ENCODE peak calls at places on chromosome 14, in four cellular contexts. T is HCT116, H is HL-60, M is transverse colon. C is an unnamed sample.
A peak's percentile ranks its signal among the peaks of the same experiment; 100 is the strongest.

GRCh38 chr14:105856676-105857222 is 330.4 kb downstream of the TMEM121 start:
- DNase-seq in T (no peak), H (no peak), M (peak; percentile 4), C (peak; percentile 50)

GRCh38 chr14:104929268-104930230 is 4.9 kb downstream of the PLD4 start:
- DNase-seq in T (no peak), H (no peak), M (no peak), C (no peak)

GRCh38 chr14:71931492-71932228 is 569 bp upstream of the RGS6 start:
- DNase-seq in T (no peak), H (no peak), M (no peak), C (no peak)

GRCh38 chr14:74444866-74445265 is 18.9 kb upstream of the SYNDIG1L start:
- DNase-seq in T (no peak), H (no peak), M (no peak), C (no peak)

GRCh38 chr14:33682746-33683145 is 268.1 kb downstream of the EGLN3 start:
- DNase-seq in T (no peak), H (no peak), M (peak; percentile 9), C (peak; percentile 72)

GRCh38 chr14:103628221-103628683 is 759 bp upstream of the KLC1 start:
- DNase-seq in T (peak; percentile 39), H (no peak), M (peak; percentile 85), C (peak; percentile 90)

GRCh38 chr14:63243646-63244045 is 39.4 kb downstream of the RHOJ start:
- DNase-seq in T (no peak), H (no peak), M (no peak), C (no peak)

GRCh38 chr14:58960945-58961731 is 227.3 kb upstream of the DAAM1 start:
- DNase-seq in T (no peak), H (no peak), M (no peak), C (no peak)

GRCh38 chr14:73945159-73945670 is 4.7 kb downstream of the FAM161B start:
- DNase-seq in T (no peak), H (no peak), M (peak; percentile 59), C (no peak)

GRCh38 chr14:83473416-83473815 is 1939.8 kb upstream of the SEL1L start:
- DNase-seq in T (no peak), H (no peak), M (no peak), C (no peak)

GRCh38 chr14:70113211-70113610 is 75.5 kb downstream of the SLC8A3 start:
- DNase-seq in T (no peak), H (no peak), M (no peak), C (no peak)

GRCh38 chr14:29783556-29783955 is 144.1 kb downstream of the PRKD1 start:
- DNase-seq in T (no peak), H (no peak), M (no peak), C (no peak)

GRCh38 chr14:92737619-92738188 is 10.7 kb downstream of the LGMN start:
- DNase-seq in T (no peak), H (no peak), M (no peak), C (no peak)

GRCh38 chr14:51521764-51522163 is 129.9 kb upstream of the FRMD6 start:
- DNase-seq in T (no peak), H (no peak), M (no peak), C (no peak)

GRCh38 chr14:96197969-96198368 is 6.7 kb upstream of the BDKRB2 start:
- DNase-seq in T (no peak), H (no peak), M (no peak), C (no peak)

GRCh38 chr14:53528114-53528513 is 375.0 kb upstream of the DDHD1 start:
- DNase-seq in T (no peak), H (no peak), M (no peak), C (peak; percentile 62)

GRCh38 chr14:24843999-24844398 is 205.9 kb downstream of the STXBP6 start:
- DNase-seq in T (no peak), H (no peak), M (peak; percentile 58), C (no peak)

GRCh38 chr14:106204063-106204462 is 677.7 kb downstream of the TMEM121 start:
- DNase-seq in T (no peak), H (no peak), M (no peak), C (no peak)

GRCh38 chr14:100011568-100012325 is 53.5 kb upstream of the EVL start:
- DNase-seq in T (no peak), H (no peak), M (no peak), C (no peak)

GRCh38 chr14:83379371-83379770 is 1845.7 kb upstream of the SEL1L start:
- DNase-seq in T (no peak), H (no peak), M (no peak), C (no peak)

DNA sequence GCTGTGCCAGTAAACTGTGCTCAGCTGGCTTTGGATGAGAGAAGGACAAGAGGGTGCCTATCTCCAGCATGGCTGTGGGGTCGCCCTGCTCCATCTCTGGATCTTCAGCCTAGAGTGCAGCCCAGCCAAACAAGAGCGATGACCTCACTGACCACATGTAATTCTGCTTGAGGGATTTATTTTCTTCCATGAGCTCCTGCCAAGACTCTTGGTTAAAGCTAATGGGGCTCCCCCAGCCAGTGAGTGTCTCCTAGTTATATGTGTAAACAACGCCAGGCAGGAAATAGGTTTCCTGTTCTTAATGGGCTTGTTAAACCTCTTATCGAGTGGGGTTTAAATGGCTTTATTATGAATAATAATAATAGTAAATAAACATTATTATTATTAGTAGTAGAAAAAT is 397.2 kb downstream of the NRXN3 start:
- DNase-seq in T (no peak), H (no peak), M (no peak), C (no peak)
- TF ChIP-seq POLR2AphosphoS5 in T (no peak), H (no peak), M (no peak), C (no peak)

GRCh38 chr14:64745511-64746041 is 41.4 kb downstream of the PLEKHG3 start:
- DNase-seq in T (no peak), H (no peak), M (no peak), C (no peak)

GRCh38 chr14:64747327-64747726 is 43.1 kb downstream of the PLEKHG3 start:
- DNase-seq in T (no peak), H (no peak), M (no peak), C (no peak)

GRCh38 chr14:64748521-64748920 is 44.3 kb downstream of the PLEKHG3 start:
- DNase-seq in T (no peak), H (no peak), M (no peak), C (no peak)

GRCh38 chr14:64748995-64749714 is 44.9 kb downstream of the PLEKHG3 start:
- DNase-seq in T (no peak), H (no peak), M (no peak), C (no peak)

DNA sequence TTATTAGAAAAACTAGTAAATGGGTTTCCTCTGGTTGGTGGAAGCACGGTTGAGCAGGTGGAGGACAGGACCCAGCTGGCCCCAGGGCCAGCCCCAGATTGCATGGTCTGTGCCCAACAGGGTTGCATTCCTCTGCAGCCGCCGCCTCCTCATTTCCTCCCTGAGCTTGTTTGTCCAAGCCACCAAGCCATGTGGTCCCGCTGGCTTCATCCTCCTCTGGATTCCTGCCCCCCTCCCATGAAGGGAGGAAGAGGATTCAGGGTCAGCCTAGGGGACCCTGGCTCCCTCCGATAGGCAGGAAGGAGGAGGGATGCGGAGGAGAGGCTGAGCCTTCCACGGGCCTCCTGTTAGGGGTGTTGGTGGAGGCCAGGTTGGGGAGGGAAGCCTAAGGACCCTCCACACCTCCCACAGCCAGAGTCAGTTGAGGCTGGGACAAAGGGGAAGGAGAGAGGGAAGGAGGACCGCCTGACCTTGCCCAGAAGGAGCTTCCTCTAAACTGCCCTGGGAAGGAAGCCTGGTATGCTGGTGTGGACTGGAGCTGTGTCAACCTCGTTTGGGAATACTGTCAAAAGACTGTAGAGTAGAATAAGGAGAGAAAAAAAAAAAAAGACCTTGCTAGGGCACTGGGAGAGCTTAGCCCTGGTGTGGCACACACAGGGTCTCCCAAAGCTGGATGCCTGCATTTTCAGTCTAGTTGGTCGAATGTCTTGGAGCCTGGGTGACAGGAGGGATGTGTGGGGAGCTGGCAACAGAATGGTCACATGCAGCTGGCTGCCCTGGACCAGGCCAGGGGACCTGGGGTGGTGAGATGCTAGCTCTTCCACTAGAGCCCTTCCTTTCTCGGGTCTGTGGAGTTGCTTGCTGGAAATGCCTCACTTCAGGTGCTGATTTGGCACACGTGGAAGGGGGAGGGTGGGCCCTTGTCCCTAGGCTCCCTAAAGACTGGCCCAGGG is 42.4 kb downstream of the PLEKHG3 start:
- DNase-seq in T (no peak), H (no peak), M (no peak), C (no peak)
- TF ChIP-seq POLR2AphosphoS5 in T (no peak), H (no peak), M (no peak), C (no peak)

GRCh38 chr14:65354715-65355114 is 57.8 kb upstream of the FUT8 start:
- DNase-seq in T (no peak), H (no peak), M (no peak), C (no peak)
- TF ChIP-seq POLR2AphosphoS5 in T (no peak), H (no peak), M (no peak), C (no peak)

GRCh38 chr14:32077081-32078029 is at the start of gene ARHGAP5:
- DNase-seq in T (no peak), H (peak; percentile 1), M (peak; percentile 51), C (peak; percentile 82)
- TF ChIP-seq POLR2AphosphoS5 in T (no peak), H (no peak), M (no peak), C (no peak)

GRCh38 chr14:22980672-22981089 is 1.7 kb downstream of the AJUBA start:
- DNase-seq in T (no peak), H (no peak), M (peak; percentile 59), C (no peak)
- TF ChIP-seq POLR2AphosphoS5 in T (peak; percentile 34), H (no peak), M (no peak), C (no peak)

GRCh38 chr14:20684662-20685456 is 499 bp downstream of the RNASE4 start:
- DNase-seq in T (peak; percentile 42), H (peak; percentile 10), M (peak; percentile 55), C (peak; percentile 88)
- TF ChIP-seq POLR2AphosphoS5 in T (no peak), H (no peak), M (no peak), C (no peak)

C was measured in sigmoid colon.